ENCODE peak calls at places on chromosomes 6 and 20, in five cellular contexts. One of them, this sample, is unnamed.

GRCh38 chr20:19079536-19080299 is 132.7 kb upstream of the SLC24A3 start:
- DNase-seq in iris pigment epithelial cell: no peak
- DNase-seq in stimulated activated CD4-positive, alpha-beta T cell treated with anti-CD3 and anti-CD28 coated beads, Interleukin-4, amount 100 ng/mL, for 48 hours: no peak
- DNase-seq in small intestine: no peak
- DNase-seq in A549: no peak
- DNase-seq in this sample: no peak

GRCh38 chr6:134503542-134504281 is 185.8 kb upstream of the SGK1 start:
- DNase-seq in iris pigment epithelial cell: no peak
- DNase-seq in stimulated activated CD4-positive, alpha-beta T cell treated with anti-CD3 and anti-CD28 coated beads, Interleukin-4, amount 100 ng/mL, for 48 hours: no peak
- DNase-seq in small intestine: peak
- DNase-seq in A549: no peak
- DNase-seq in this sample: no peak

GRCh38 chr6:158624684-158625682 is 19.6 kb downstream of the DYNLT1 start:
- DNase-seq in iris pigment epithelial cell: no peak
- DNase-seq in stimulated activated CD4-positive, alpha-beta T cell treated with anti-CD3 and anti-CD28 coated beads, Interleukin-4, amount 100 ng/mL, for 48 hours: no peak
- DNase-seq in small intestine: no peak
- DNase-seq in A549: no peak
- DNase-seq in this sample: no peak

GRCh38 chr20:38298768-38299288 is 5.1 kb upstream of the BPI start:
- DNase-seq in iris pigment epithelial cell: peak
- DNase-seq in stimulated activated CD4-positive, alpha-beta T cell treated with anti-CD3 and anti-CD28 coated beads, Interleukin-4, amount 100 ng/mL, for 48 hours: no peak
- DNase-seq in small intestine: no peak
- DNase-seq in A549: no peak
- DNase-seq in this sample: peak

GRCh38 chr20:57953638-57954037 is 243.8 kb upstream of the PMEPA1 start:
- DNase-seq in iris pigment epithelial cell: peak
- DNase-seq in stimulated activated CD4-positive, alpha-beta T cell treated with anti-CD3 and anti-CD28 coated beads, Interleukin-4, amount 100 ng/mL, for 48 hours: no peak
- DNase-seq in small intestine: no peak
- DNase-seq in A549: no peak
- DNase-seq in this sample: no peak

GRCh38 chr6:20808984-20809383 is 274.7 kb downstream of the CDKAL1 start:
- DNase-seq in iris pigment epithelial cell: no peak
- DNase-seq in stimulated activated CD4-positive, alpha-beta T cell treated with anti-CD3 and anti-CD28 coated beads, Interleukin-4, amount 100 ng/mL, for 48 hours: no peak
- DNase-seq in small intestine: no peak
- DNase-seq in A549: no peak
- DNase-seq in this sample: no peak

GRCh38 chr6:48476257-48476656 is 365.3 kb upstream of the PTCHD4 start:
- DNase-seq in iris pigment epithelial cell: peak
- DNase-seq in stimulated activated CD4-positive, alpha-beta T cell treated with anti-CD3 and anti-CD28 coated beads, Interleukin-4, amount 100 ng/mL, for 48 hours: no peak
- DNase-seq in small intestine: no peak
- DNase-seq in A549: peak
- DNase-seq in this sample: no peak

GRCh38 chr6:41222513-41222912 is 5.6 kb upstream of the TREML4 start:
- DNase-seq in iris pigment epithelial cell: no peak
- DNase-seq in stimulated activated CD4-positive, alpha-beta T cell treated with anti-CD3 and anti-CD28 coated beads, Interleukin-4, amount 100 ng/mL, for 48 hours: no peak
- DNase-seq in small intestine: no peak
- DNase-seq in A549: no peak
- DNase-seq in this sample: no peak

GRCh38 chr20:36273414-36274247 is 32.5 kb upstream of the DLGAP4 start:
- DNase-seq in iris pigment epithelial cell: peak
- DNase-seq in stimulated activated CD4-positive, alpha-beta T cell treated with anti-CD3 and anti-CD28 coated beads, Interleukin-4, amount 100 ng/mL, for 48 hours: no peak
- DNase-seq in small intestine: peak
- DNase-seq in A549: peak
- DNase-seq in this sample: no peak

GRCh38 chr6:127481081-127481480 is 21.9 kb upstream of the KIAA0408 start:
- DNase-seq in iris pigment epithelial cell: peak
- DNase-seq in stimulated activated CD4-positive, alpha-beta T cell treated with anti-CD3 and anti-CD28 coated beads, Interleukin-4, amount 100 ng/mL, for 48 hours: no peak
- DNase-seq in small intestine: no peak
- DNase-seq in A549: no peak
- DNase-seq in this sample: no peak

GRCh38 chr6:144262470-144263369 is 22.4 kb upstream of the UTRN start:
- DNase-seq in iris pigment epithelial cell: no peak
- DNase-seq in stimulated activated CD4-positive, alpha-beta T cell treated with anti-CD3 and anti-CD28 coated beads, Interleukin-4, amount 100 ng/mL, for 48 hours: no peak
- DNase-seq in small intestine: peak
- DNase-seq in A549: peak
- DNase-seq in this sample: no peak

GRCh38 chr6:10276888-10277287 is 138.0 kb downstream of the TFAP2A start:
- DNase-seq in iris pigment epithelial cell: no peak
- DNase-seq in stimulated activated CD4-positive, alpha-beta T cell treated with anti-CD3 and anti-CD28 coated beads, Interleukin-4, amount 100 ng/mL, for 48 hours: no peak
- DNase-seq in small intestine: no peak
- DNase-seq in A549: no peak
- DNase-seq in this sample: no peak

GRCh38 chr6:36223706-36224105 is 27.2 kb downstream of the BRPF3 start:
- DNase-seq in iris pigment epithelial cell: peak
- DNase-seq in stimulated activated CD4-positive, alpha-beta T cell treated with anti-CD3 and anti-CD28 coated beads, Interleukin-4, amount 100 ng/mL, for 48 hours: no peak
- DNase-seq in small intestine: no peak
- DNase-seq in A549: no peak
- DNase-seq in this sample: no peak

GRCh38 chr6:105087571-105088211 is 92.1 kb downstream of the POPDC3 start:
- DNase-seq in iris pigment epithelial cell: peak
- DNase-seq in stimulated activated CD4-positive, alpha-beta T cell treated with anti-CD3 and anti-CD28 coated beads, Interleukin-4, amount 100 ng/mL, for 48 hours: peak
- DNase-seq in small intestine: peak
- DNase-seq in A549: peak
- DNase-seq in this sample: no peak

GRCh38 chr20:33679758-33680485 is 5.7 kb upstream of the NECAB3 start:
- DNase-seq in iris pigment epithelial cell: no peak
- DNase-seq in stimulated activated CD4-positive, alpha-beta T cell treated with anti-CD3 and anti-CD28 coated beads, Interleukin-4, amount 100 ng/mL, for 48 hours: no peak
- DNase-seq in small intestine: no peak
- DNase-seq in A549: no peak
- DNase-seq in this sample: peak

GRCh38 chr6:1105833-1106400 is 206.0 kb upstream of the FOXQ1 start:
- DNase-seq in iris pigment epithelial cell: no peak
- DNase-seq in stimulated activated CD4-positive, alpha-beta T cell treated with anti-CD3 and anti-CD28 coated beads, Interleukin-4, amount 100 ng/mL, for 48 hours: no peak
- DNase-seq in small intestine: no peak
- DNase-seq in A549: no peak
- DNase-seq in this sample: no peak

GRCh38 chr20:45336530-45337366 is 11.5 kb downstream of the SDC4 start:
- DNase-seq in iris pigment epithelial cell: peak
- DNase-seq in stimulated activated CD4-positive, alpha-beta T cell treated with anti-CD3 and anti-CD28 coated beads, Interleukin-4, amount 100 ng/mL, for 48 hours: no peak
- DNase-seq in small intestine: peak
- DNase-seq in A549: peak
- DNase-seq in this sample: no peak

This sample was measured in spleen.